ENCODE peak calls at places on chromosomes 12 and 14, in four cellular contexts. O is PC-9, B is ovary, V is uterus. Y is an unnamed sample. For H3K27me3, the result is how much of the 10 kb centered on the place peaks cover.

GRCh38 chr12:94225924-94226630 is 77.7 kb downstream of the PLXNC1 start:
- DNase-seq in O (no peak), V (no peak), B (no peak), Y (no peak)

GRCh38 chr12:105141320-105141918 is 33.9 kb downstream of the WASHC4 start:
- DNase-seq in V (no peak), B (no peak), O (no peak), Y (no peak)

GRCh38 chr12:95212576-95212975 is 4.7 kb downstream of the FGD6 start:
- DNase-seq in O (no peak), B (no peak), V (no peak), Y (no peak)

GRCh38 chr12:128140551-128140950 is 126.4 kb upstream of the TMEM132C start:
- DNase-seq in B (no peak), V (no peak), O (no peak), Y (no peak)

GRCh38 chr14:65840786-65841185 is 428.3 kb downstream of the FUT8 start:
- DNase-seq in O (no peak), B (no peak), V (no peak), Y (no peak)

GRCh38 chr12:57272337-57273151 is 21.6 kb upstream of the STAC3 start:
- DNase-seq in B (no peak), V (no peak), O (no peak), Y (no peak)

GRCh38 chr12:3668479-3669165 is 84.3 kb downstream of the CRACR2A start:
- DNase-seq in O (no peak), V (no peak), B (no peak), Y (no peak)

GRCh38 chr12:53192531-53193021 is 11.9 kb upstream of the CSAD start:
- DNase-seq in B (no peak), O (no peak), V (no peak), Y (no peak)

GRCh38 chr12:90858261-90858660 is 96.7 kb downstream of the CCER1 start:
- DNase-seq in O (no peak), B (no peak), V (no peak), Y (no peak)

GRCh38 chr12:54658306-54659264 is 10.4 kb upstream of the DCD start:
- DNase-seq in V (no peak), O (no peak), B (no peak), Y (peak)

GRCh38 chr12:113054948-113055486 is 1.5 kb upstream of the DTX1 start:
- DNase-seq in B (no peak), V (no peak), O (no peak), Y (no peak)

GRCh38 chr14:91412939-91413338 is 4.7 kb downstream of the CCDC88C start:
- DNase-seq in O (no peak), V (no peak), B (no peak), Y (no peak)

GRCh38 chr14:99619873-99620834 is 16.1 kb upstream of the CCDC85C start:
- DNase-seq in O (no peak), V (peak), B (no peak), Y (no peak)

GRCh38 chr12:130715996-130716917 is at the start of gene RIMBP2:
- DNase-seq in B (peak), V (peak), O (no peak), Y (no peak)

GRCh38 chr14:80940146-80940545 is 1.4 kb downstream of the CEP128 start:
- DNase-seq in V (no peak), B (no peak), O (no peak), Y (no peak)

GRCh38 chr14:23358553-23359166 is 6.0 kb upstream of the SLC22A17 start:
- DNase-seq in O (no peak), B (no peak), V (no peak), Y (no peak)

GRCh38 chr12:30795660-30796507 is 41.1 kb upstream of the CAPRIN2 start:
- DNase-seq in O (peak), V (peak), B (peak), Y (peak)

GRCh38 chr14:96634481-96634880 is 132.3 kb downstream of the PAPOLA start:
- DNase-seq in O (no peak), V (no peak), B (no peak), Y (no peak)

GRCh38 chr14:54487771-54488170 is 1.0 kb downstream of the GMFB start:
- DNase-seq in B (no peak), O (peak), V (no peak), Y (no peak)

GRCh38 chr12:104588048-104588942 is 131.5 kb downstream of the CHST11 start:
- DNase-seq in B (no peak), O (peak), V (no peak), Y (peak)

GRCh38 chr12:56999456-56999855 is 6.9 kb downstream of the ZBTB39 start:
- DNase-seq in V (no peak), O (no peak), B (no peak), Y (no peak)

GRCh38 chr12:46267618-46268348 is 1.1 kb downstream of the SLC38A1 start:
- DNase-seq in V (no peak), O (no peak), B (peak), Y (no peak)

GRCh38 chr12:59077153-59077930 is 157.0 kb upstream of the LRIG3 start:
- DNase-seq in B (no peak), O (no peak), V (no peak), Y (no peak)

GRCh38 chr14:104035300-104035699 is 50.2 kb upstream of the ASPG start:
- DNase-seq in O (no peak), V (no peak), B (no peak), Y (no peak)

GRCh38 chr14:89359477-89360222 is 57.4 kb downstream of the FOXN3 start:
- DNase-seq in V (peak), B (peak), O (no peak), Y (no peak)

GRCh38 chr14:92684801-92685560 is 63.4 kb downstream of the LGMN start:
- DNase-seq in B (no peak), O (no peak), V (no peak), Y (no peak)

GRCh38 chr12:68612675-68613074 is 2.0 kb downstream of the RAP1B start:
- DNase-seq in B (no peak), O (no peak), V (no peak), Y (no peak)

GRCh38 chr14:68230941-68231717 is 411.6 kb downstream of the RAD51B start:
- DNase-seq in V (no peak), B (no peak), O (peak), Y (peak)

GRCh38 chr14:91390165-91390778 is 27.3 kb downstream of the CCDC88C start:
- DNase-seq in B (no peak), V (no peak), O (no peak), Y (no peak)

GRCh38 chr14:104933721-104934379 is 9.2 kb downstream of the PLD4 start:
- DNase-seq in B (no peak), O (no peak), V (no peak), Y (no peak)

GRCh38 chr12:96501139-96501741 is 11.9 kb downstream of the CFAP54 start:
- DNase-seq in O (peak), V (peak), B (no peak), Y (peak)

GRCh38 chr12:105506678-105507310 is 176.3 kb downstream of the C12orf75 start:
- DNase-seq in O (no peak), V (no peak), B (no peak), Y (no peak)

GRCh38 chr12:55957106-55957859 is 8.6 kb downstream of the PMEL start:
- DNase-seq in V (peak), O (peak), B (no peak), Y (no peak)

GRCh38 chr12:106144847-106145246 is 6.1 kb upstream of the NUAK1 start:
- DNase-seq in B (no peak), V (no peak), O (no peak), Y (no peak)

GRCh38 chr12:6469609-6470374 is 685 bp downstream of the VAMP1 start:
- DNase-seq in V (no peak), O (no peak), B (no peak), Y (no peak)

GRCh38 chr12:92121826-92122225 is 23.8 kb downstream of the BTG1 start:
- DNase-seq in V (no peak), O (no peak), B (no peak), Y (no peak)

GRCh38 chr14:95075789-95076188 is 81.5 kb downstream of the DICER1 start:
- DNase-seq in O (no peak), V (no peak), B (no peak), Y (no peak)

GRCh38 chr14:92986254-92987147 is 63.6 kb downstream of the CHGA start:
- DNase-seq in O (peak), B (peak), V (no peak), Y (peak)

GRCh38 chr12:80868576-80868975 is 69.2 kb downstream of the LIN7A start:
- DNase-seq in B (no peak), O (peak), V (no peak), Y (no peak)

GRCh38 chr12:12428961-12429657 is 72.2 kb downstream of the BORCS5 start:
- DNase-seq in O (peak), B (no peak), V (no peak), Y (no peak)

GRCh38 chr12:109937371-109937770 is 37.3 kb downstream of the TCHP start:
- DNase-seq in V (no peak), O (no peak), B (no peak), Y (peak)
- H3K27ac ChIP-seq in V (no peak), O (no peak), B (no peak), Y (peak)

DNA sequence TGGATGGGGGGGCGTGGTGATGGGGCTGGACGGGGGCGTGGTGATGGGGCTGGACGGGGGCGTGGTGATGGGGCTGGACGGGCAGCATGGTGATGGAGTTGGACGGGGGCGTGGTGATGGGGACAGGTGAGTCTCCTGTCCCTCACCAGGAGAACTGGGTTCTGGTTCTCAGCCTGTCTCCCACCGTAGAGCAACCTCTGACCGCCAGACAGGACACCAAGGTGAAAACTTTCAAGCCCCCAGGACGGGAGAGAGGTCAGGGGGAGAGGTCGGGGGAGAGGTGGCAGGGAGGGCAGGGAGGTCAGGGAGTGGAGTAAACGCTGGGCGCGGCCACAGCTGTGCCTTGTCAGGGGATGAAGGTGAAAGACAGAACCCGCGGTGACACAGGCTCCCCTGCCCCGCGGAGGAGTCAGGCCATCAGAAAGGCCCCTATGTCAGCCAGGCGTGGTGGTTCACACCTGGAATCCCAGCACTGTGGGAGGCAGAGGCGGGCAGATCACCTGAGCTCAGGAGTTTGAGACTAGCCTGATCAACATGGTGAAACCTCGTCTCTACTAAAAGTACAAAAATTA is 84.6 kb downstream of the GALNT9 start:
- DNase-seq in V (no peak), O (no peak), B (no peak), Y (no peak)
- H3K27me3 ChIP-seq in V (under half), O (half or more), B (under half), Y (under half)

DNA sequence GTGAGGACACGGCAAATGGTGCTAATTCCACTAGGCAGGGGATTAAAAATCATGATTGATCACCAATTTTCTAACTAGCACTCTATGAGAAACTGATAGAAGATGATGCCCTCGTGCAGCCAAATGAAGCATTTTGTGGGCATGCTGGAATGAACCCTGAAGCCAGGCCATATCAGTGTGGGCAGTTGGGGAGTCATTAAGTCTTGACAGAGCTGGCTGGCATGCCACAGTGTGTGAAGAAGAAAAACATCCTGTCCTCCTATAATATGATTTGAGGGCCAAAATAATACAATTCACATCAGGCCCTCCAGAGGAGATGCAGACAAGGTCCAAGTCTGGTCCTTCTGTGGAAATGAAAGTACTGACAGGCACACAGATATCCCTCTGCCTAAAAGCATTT is 107.1 kb downstream of the TMTC1 start:
- DNase-seq in B (no peak), V (no peak), O (no peak), Y (no peak)
- H3K27ac ChIP-seq in B (no peak), V (no peak), O (no peak), Y (no peak)

GRCh38 chr12:109304485-109304884 is 4.6 kb downstream of the FOXN4 start:
- DNase-seq in V (no peak), O (no peak), B (no peak), Y (no peak)

GRCh38 chr12:109309441-109310246 is 560 bp upstream of the FOXN4 start:
- DNase-seq in O (no peak), V (no peak), B (no peak), Y (no peak)

GRCh38 chr12:109308534-109309440 is at the start of gene FOXN4:
- DNase-seq in V (no peak), O (no peak), B (no peak), Y (peak)

GRCh38 chr12:109305547-109305946 is 3.5 kb downstream of the FOXN4 start:
- DNase-seq in V (no peak), B (no peak), O (no peak), Y (no peak)

DNA sequence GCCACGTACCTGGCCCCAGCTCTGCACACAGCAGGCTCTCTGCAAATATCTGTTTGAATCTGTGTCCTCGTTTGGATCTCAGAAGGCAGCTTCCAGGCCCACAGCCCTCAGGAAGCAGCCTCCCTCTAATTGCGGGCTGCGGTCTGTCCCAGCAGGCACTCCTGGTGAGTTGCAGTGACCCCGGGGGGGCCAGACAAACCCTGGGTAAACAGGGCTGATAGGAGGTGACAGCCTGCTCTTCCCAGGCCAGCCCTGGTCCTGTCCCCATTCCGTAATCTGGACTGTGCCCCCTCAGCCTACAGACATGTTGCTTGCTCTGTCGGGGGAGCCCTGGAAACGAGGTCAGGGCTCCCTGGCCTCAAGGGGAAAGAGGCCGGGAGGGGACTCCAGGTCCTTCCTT is 2.0 kb downstream of the FOXN4 start:
- DNase-seq in V (no peak), B (no peak), O (no peak), Y (no peak)
- H3K27me3 ChIP-seq in V (under half), B (under half), O (under half), Y (half or more)

GRCh38 chr12:116497051-116497529 is 62.1 kb upstream of the MAP1LC3B2 start:
- DNase-seq in O (no peak), B (no peak), V (no peak), Y (no peak)
- H3K27ac ChIP-seq in O (peak), B (no peak), V (peak), Y (no peak)

GRCh38 chr12:103312742-103313354 is 182.9 kb downstream of the C12orf42 start:
- DNase-seq in V (no peak), O (no peak), B (no peak), Y (no peak)
- H3K27me3 ChIP-seq in V (under half), O (under half), B (under half), Y (under half)

Y was measured in SJSA1.